ENCODE peak calls at places on chromosomes 5 and 9, in nine cellular contexts. G, C, L, K, R, H, Q, Y and W are unnamed samples. For H3K36me3, the result is how much of the 10 kb centered on the place peaks cover.

GRCh38 chr5:65696892-65697291 is 25.0 kb downstream of the SGTB start:
- DNase-seq in L (no peak), C (no peak), R (no peak), Y (peak), G (no peak), H (no peak), K (no peak), Q (no peak), W (no peak)

GRCh38 chr9:9341203-9341602 is 1271.6 kb downstream of the PTPRD start:
- DNase-seq in H (no peak), K (no peak), L (no peak), R (no peak), G (no peak), Q (no peak), C (no peak), Y (no peak), W (no peak)

GRCh38 chr5:66171349-66172344 is 27.5 kb downstream of the SREK1 start:
- DNase-seq in R (no peak), G (no peak), Y (peak), H (no peak), C (no peak), Q (peak), K (peak), L (no peak), W (no peak)

GRCh38 chr5:59620535-59621212 is 272.9 kb downstream of the PDE4D start:
- DNase-seq in G (no peak), C (no peak), H (no peak), R (no peak), K (no peak), Q (no peak), L (no peak), Y (peak), W (no peak)

GRCh38 chr9:37923121-37923795 is 19.3 kb upstream of the SLC25A51 start:
- DNase-seq in G (no peak), H (no peak), Q (peak), Y (no peak), R (no peak), K (no peak), L (peak), C (no peak), W (no peak)

GRCh38 chr5:146048994-146049703 is 56.2 kb downstream of the PLAC8L1 start:
- DNase-seq in G (peak), C (peak), Y (peak), K (peak), H (no peak), R (peak), L (no peak), Q (no peak), W (peak)

GRCh38 chr5:14261237-14261636 is 118.1 kb downstream of the TRIO start:
- DNase-seq in G (no peak), K (no peak), R (no peak), Q (no peak), C (no peak), L (no peak), H (no peak), Y (no peak), W (no peak)

GRCh38 chr5:61678966-61679365 is 346.9 kb downstream of the ZSWIM6 start:
- DNase-seq in H (no peak), R (no peak), K (no peak), Y (no peak), G (peak), L (no peak), C (no peak), Q (no peak), W (no peak)

GRCh38 chr5:40945111-40945510 is 35.8 kb downstream of the C7 start:
- DNase-seq in C (no peak), H (no peak), L (no peak), G (no peak), Y (no peak), Q (no peak), K (no peak), R (no peak), W (no peak)

GRCh38 chr5:17860660-17861315 is 226.5 kb downstream of the TAF11L14 start:
- DNase-seq in Q (no peak), G (no peak), H (no peak), C (no peak), R (no peak), L (no peak), Y (no peak), K (no peak), W (no peak)

GRCh38 chr5:10126900-10127299 is 122.8 kb downstream of the ATPSCKMT start:
- DNase-seq in H (no peak), K (no peak), Y (no peak), R (no peak), C (no peak), L (no peak), Q (no peak), G (no peak), W (no peak)

GRCh38 chr9:130433168-130433946 is 11.4 kb upstream of the ASS1 start:
- DNase-seq in Y (peak), L (peak), H (peak), R (no peak), C (no peak), G (no peak), Q (no peak), K (no peak), W (no peak)

GRCh38 chr5:98905857-98906688 is 22.7 kb downstream of the CHD1 start:
- DNase-seq in Q (no peak), H (no peak), G (no peak), K (no peak), R (no peak), Y (peak), C (no peak), L (no peak), W (no peak)

GRCh38 chr9:116942593-116943061 is 255.5 kb downstream of the TRIM32 start:
- DNase-seq in G (no peak), Y (no peak), R (no peak), K (no peak), H (no peak), Q (no peak), C (no peak), L (no peak), W (no peak)

GRCh38 chr9:131483319-131484050 is 19.2 kb upstream of the POMT1 start:
- DNase-seq in H (no peak), L (peak), K (no peak), Y (no peak), Q (no peak), G (no peak), R (no peak), C (peak), W (no peak)

GRCh38 chr9:26725573-26725972 is 167.0 kb downstream of the CAAP1 start:
- DNase-seq in C (no peak), H (no peak), K (peak), G (no peak), Q (no peak), L (no peak), Y (peak), R (no peak), W (no peak)

GRCh38 chr5:26807231-26808199 is 230.9 kb downstream of the CDH9 start:
- DNase-seq in R (no peak), G (no peak), K (no peak), C (no peak), L (peak), Q (peak), H (peak), Y (no peak), W (no peak)

GRCh38 chr5:9544502-9545300 is 1.2 kb downstream of the SEMA5A start:
- DNase-seq in K (peak), G (no peak), R (peak), Q (no peak), L (peak), H (peak), Y (peak), C (peak), W (peak)

GRCh38 chr5:107147584-107147983 is 523.2 kb downstream of the EFNA5 start:
- DNase-seq in H (no peak), L (no peak), C (no peak), Q (no peak), R (no peak), G (no peak), K (no peak), Y (no peak), W (no peak)

GRCh38 chr9:87834357-87834756 is 48.3 kb upstream of the SPATA31E1 start:
- DNase-seq in Y (no peak), R (no peak), K (no peak), Q (no peak), G (peak), H (no peak), C (no peak), L (no peak), W (no peak)

GRCh38 chr5:37543216-37543615 is 164.1 kb downstream of the WDR70 start:
- DNase-seq in C (no peak), L (no peak), Y (no peak), R (no peak), K (no peak), G (no peak), Q (no peak), H (no peak), W (no peak)

GRCh38 chr5:172163346-172163745 is 24.7 kb downstream of the STK10 start:
- DNase-seq in Y (peak), C (no peak), L (no peak), Q (no peak), K (no peak), H (no peak), R (no peak), G (no peak), W (no peak)

GRCh38 chr5:39009981-39010380 is 64.2 kb downstream of the RICTOR start:
- DNase-seq in G (no peak), Q (no peak), R (no peak), H (no peak), C (no peak), L (no peak), Y (no peak), K (no peak), W (no peak)

GRCh38 chr5:71651554-71651953 is 64.4 kb downstream of the MCCC2 start:
- DNase-seq in H (no peak), Q (no peak), R (no peak), G (no peak), Y (no peak), C (no peak), K (no peak), L (no peak), W (no peak)

GRCh38 chr5:1971944-1972343 is 89.2 kb upstream of the IRX4 start:
- DNase-seq in C (no peak), L (no peak), H (no peak), K (no peak), Y (no peak), Q (no peak), G (no peak), R (no peak), W (peak)

GRCh38 chr9:112120046-112120373 is 55.1 kb downstream of the SUSD1 start:
- DNase-seq in K (no peak), H (no peak), R (no peak), C (no peak), G (no peak), Q (no peak), L (no peak), Y (no peak), W (no peak)

GRCh38 chr9:128275198-128276007 is at the start of gene GOLGA2:
- DNase-seq in G (peak), K (peak), H (no peak), Y (peak), C (peak), Q (peak), L (peak), R (no peak), W (peak)

GRCh38 chr9:137316012-137316981 is 14.2 kb upstream of the NRARP start:
- DNase-seq in K (no peak), C (peak), Y (peak), G (no peak), H (no peak), R (peak), L (peak), Q (peak), W (no peak)

GRCh38 chr5:150642567-150642927 is 2.1 kb downstream of the SYNPO start:
- DNase-seq in C (peak), H (peak), R (peak), G (peak), L (peak), Q (no peak), Y (peak), K (peak), W (peak)

GRCh38 chr5:1272201-1272600 is 22.7 kb downstream of the TERT start:
- DNase-seq in L (no peak), C (no peak), H (no peak), G (no peak), R (no peak), K (no peak), Q (no peak), Y (no peak), W (no peak)

GRCh38 chr5:160087244-160087643 is 32.0 kb downstream of the PWWP2A start:
- DNase-seq in R (no peak), L (no peak), H (no peak), Q (no peak), G (no peak), C (no peak), K (no peak), Y (no peak), W (no peak)

GRCh38 chr5:90528704-90529233 is 615 bp downstream of the LYSMD3 start:
- DNase-seq in H (no peak), Y (peak), L (no peak), K (peak), R (no peak), C (no peak), Q (no peak), G (no peak), W (no peak)

GRCh38 chr9:14341437-14342133 is 27.6 kb upstream of the NFIB start:
- DNase-seq in C (no peak), K (no peak), G (no peak), Q (no peak), R (no peak), L (no peak), H (no peak), Y (no peak), W (no peak)

GRCh38 chr9:72786948-72787347 is 165.9 kb downstream of the ALDH1A1 start:
- DNase-seq in C (no peak), H (no peak), R (no peak), K (no peak), L (no peak), G (no peak), Q (no peak), Y (no peak), W (no peak)

GRCh38 chr9:84642618-84643017 is 26.9 kb upstream of the NTRK2 start:
- DNase-seq in H (no peak), R (no peak), K (no peak), C (no peak), Q (no peak), L (no peak), G (no peak), Y (no peak), W (no peak)

GRCh38 chr9:21828853-21829405 is 26.5 kb downstream of the MTAP start:
- DNase-seq in Q (no peak), C (no peak), Y (no peak), R (no peak), H (no peak), K (no peak), G (no peak), L (no peak), W (no peak)

GRCh38 chr9:21830589-21830988 is 28.2 kb downstream of the MTAP start:
- DNase-seq in Y (peak), H (no peak), K (no peak), L (no peak), R (no peak), C (no peak), Q (no peak), G (no peak), W (no peak)

GRCh38 chr9:21825637-21826036 is 23.2 kb downstream of the MTAP start:
- DNase-seq in G (no peak), R (no peak), C (no peak), L (no peak), Q (no peak), H (no peak), K (no peak), Y (no peak), W (no peak)
- H3K36me3 ChIP-seq in G (half or more), R (half or more), C (under half), L (under half), Q (under half), H (half or more), K (half or more), Y (under half), W (under half)

DNA sequence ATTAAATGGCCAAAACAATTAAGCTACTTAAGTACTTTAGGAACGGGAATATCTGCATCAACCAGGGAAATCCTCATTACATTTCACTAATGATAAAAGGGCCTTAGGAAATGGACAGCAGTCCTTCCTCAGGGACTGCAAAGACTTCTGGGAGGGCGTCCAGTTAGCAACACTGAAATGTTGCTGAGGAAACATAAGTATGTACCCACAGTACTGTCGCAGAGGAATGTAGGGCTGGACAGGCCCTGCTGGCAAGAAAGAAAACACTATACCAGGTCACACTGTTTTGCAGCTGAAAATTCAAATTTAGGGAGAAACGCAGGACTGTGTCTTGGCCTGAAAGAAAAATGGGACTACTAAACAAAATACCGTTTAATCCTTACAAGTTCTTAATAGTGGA is 1.3 kb downstream of the C5orf15 start:
- DNase-seq in C (no peak), Y (peak), R (no peak), K (no peak), Q (no peak), G (no peak), L (no peak), H (no peak), W (no peak)
- H3K4me3 ChIP-seq in C (peak), Y (peak), R (peak), K (no peak), Q (no peak), G (peak), L (no peak), H (peak), W (no peak)

GRCh38 chr5:178147406-178147805 is 6.3 kb downstream of the NHP2 start:
- DNase-seq in C (no peak), Q (no peak), H (no peak), Y (no peak), R (no peak), G (no peak), L (peak), K (no peak), W (no peak)

GRCh38 chr5:178150977-178151734 is 2.5 kb downstream of the NHP2 start:
- DNase-seq in L (peak), Y (peak), H (no peak), K (no peak), C (no peak), G (no peak), R (no peak), Q (no peak), W (no peak)

GRCh38 chr5:178152491-178153444 is 917 bp downstream of the NHP2 start:
- DNase-seq in L (peak), G (no peak), Q (no peak), Y (peak), H (no peak), C (no peak), R (no peak), K (no peak), W (no peak)

GRCh38 chr5:178145965-178146820 is 7.5 kb downstream of the NHP2 start:
- DNase-seq in L (peak), Y (peak), Q (peak), G (peak), H (peak), K (peak), C (peak), R (peak), W (peak)

GRCh38 chr5:178149199-178149932 is 4.3 kb downstream of the NHP2 start:
- DNase-seq in G (no peak), C (no peak), Q (no peak), K (no peak), Y (peak), H (no peak), L (peak), R (no peak), W (no peak)
- H3K36me3 ChIP-seq in G (under half), C (under half), Q (half or more), K (half or more), Y (under half), H (half or more), L (under half), R (half or more), W (under half)

GRCh38 chr9:99298660-99299059 is 76.6 kb downstream of the SEC61B start:
- DNase-seq in H (no peak), L (no peak), Q (no peak), G (no peak), C (no peak), Y (no peak), K (no peak), R (no peak), W (no peak)

GRCh38 chr9:99299214-99300102 is 77.4 kb downstream of the SEC61B start:
- DNase-seq in C (no peak), H (no peak), R (no peak), Y (peak), K (no peak), L (no peak), Q (no peak), G (no peak), W (no peak)

GRCh38 chr9:99300103-99300439 is 78.0 kb downstream of the SEC61B start:
- DNase-seq in K (no peak), C (no peak), Q (no peak), G (no peak), R (no peak), Y (no peak), H (no peak), L (no peak), W (no peak)

GRCh38 chr9:99294850-99295461 is 72.9 kb downstream of the SEC61B start:
- DNase-seq in K (no peak), C (no peak), G (peak), R (no peak), Q (no peak), H (no peak), Y (peak), L (no peak), W (no peak)

GRCh38 chr9:99296375-99296951 is 74.4 kb downstream of the SEC61B start:
- DNase-seq in Q (peak), C (peak), Y (peak), G (no peak), R (no peak), L (peak), H (no peak), K (no peak), W (no peak)
- H3K4me3 ChIP-seq in Q (no peak), C (peak), Y (peak), G (no peak), R (peak), L (no peak), H (no peak), K (peak), W (no peak)

GRCh38 chr9:132609829-132610228 is 27.4 kb downstream of the BARHL1 start:
- DNase-seq in Q (no peak), C (no peak), K (no peak), R (no peak), L (no peak), H (no peak), G (no peak), Y (peak), W (no peak)

GRCh38 chr9:132610661-132611060 is 28.3 kb downstream of the BARHL1 start:
- DNase-seq in C (no peak), H (no peak), Y (no peak), K (no peak), Q (no peak), G (no peak), R (no peak), L (no peak), W (no peak)

GRCh38 chr9:132616725-132617124 is 34.3 kb downstream of the BARHL1 start:
- DNase-seq in C (no peak), Y (no peak), G (no peak), L (no peak), R (no peak), Q (no peak), H (no peak), K (no peak), W (no peak)

GRCh38 chr9:132615822-132616221 is 33.4 kb downstream of the BARHL1 start:
- DNase-seq in G (no peak), R (no peak), Q (no peak), K (no peak), C (no peak), Y (no peak), H (no peak), L (no peak), W (no peak)

GRCh38 chr9:132614324-132614723 is 31.9 kb downstream of the BARHL1 start:
- DNase-seq in R (no peak), Y (no peak), Q (no peak), C (no peak), G (no peak), K (no peak), L (no peak), H (no peak), W (no peak)
- H3K36me3 ChIP-seq in R (half or more), Y (under half), Q (under half), C (under half), G (half or more), K (half or more), L (under half), H (half or more), W (under half)

GRCh38 chr5:173669483-173669882 is 53.0 kb upstream of the BOD1 start:
- DNase-seq in K (no peak), L (no peak), G (no peak), R (peak), H (no peak), Q (no peak), Y (no peak), C (no peak), W (no peak)

GRCh38 chr5:173671121-173671949 is 54.9 kb upstream of the BOD1 start:
- DNase-seq in L (peak), Q (no peak), G (no peak), K (peak), H (no peak), Y (peak), C (peak), R (peak), W (no peak)

GRCh38 chr5:173670130-173670591 is 53.7 kb upstream of the BOD1 start:
- DNase-seq in R (peak), H (no peak), C (no peak), K (no peak), Q (no peak), G (no peak), Y (peak), L (no peak), W (no peak)

GRCh38 chr5:173668910-173669309 is 52.5 kb upstream of the BOD1 start:
- DNase-seq in Q (no peak), Y (no peak), K (no peak), R (no peak), L (no peak), H (no peak), C (no peak), G (no peak), W (no peak)

GRCh38 chr5:173670791-173671120 is 54.3 kb upstream of the BOD1 start:
- DNase-seq in G (no peak), Y (peak), K (no peak), L (no peak), C (no peak), Q (no peak), H (no peak), R (no peak), W (no peak)
- H3K4me3 ChIP-seq in G (no peak), Y (peak), K (no peak), L (peak), C (peak), Q (no peak), H (no peak), R (no peak), W (no peak)

DNA sequence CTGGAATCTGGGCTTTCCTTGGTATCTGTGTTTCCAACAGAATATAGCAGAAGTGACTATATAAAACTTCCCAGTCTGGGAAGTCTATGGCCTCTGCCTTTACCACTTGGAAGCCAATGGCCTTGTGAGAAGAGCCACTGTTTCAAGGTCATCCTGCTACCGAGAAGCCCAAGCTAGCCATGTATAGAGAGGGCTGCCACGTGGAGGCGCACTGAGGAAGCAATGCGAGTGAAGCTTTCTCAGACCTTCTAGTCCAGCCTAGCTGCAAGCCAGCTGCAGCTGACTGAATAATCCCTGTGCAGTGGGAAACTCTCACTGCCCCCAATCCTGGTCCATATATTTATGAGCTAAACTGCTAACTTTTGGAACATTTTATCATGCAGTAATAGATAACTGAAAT is 661.8 kb upstream of the RIOK2 start:
- DNase-seq in Y (no peak), C (no peak), L (no peak), H (no peak), R (no peak), G (no peak), Q (no peak), K (no peak), W (no peak)
- H3K36me3 ChIP-seq in Y (under half), C (under half), L (under half), H (under half), R (under half), G (under half), Q (under half), K (under half), W (under half)